ENCODE peak calls at places on chromosome X, in eight cellular contexts. S is GM10248, Q is A549, R is T-cell, K is cardiac muscle cell, J is astrocyte of the spinal cord, B is hepatic stellate cell, C is A172. U is an unnamed sample.

GRCh38 chrX:138945219-138945618 is 233.7 kb upstream of the FGF13 start:
- DNase-seq in S (no peak), R (no peak), B (no peak), C (peak), J (no peak), K (no peak), Q (no peak), U (peak)

GRCh38 chrX:148872881-148873280 is 372.5 kb downstream of the AFF2 start:
- DNase-seq in R (no peak), Q (no peak), C (no peak), B (no peak), S (no peak), K (no peak), J (no peak), U (no peak)

GRCh38 chrX:155966876-155967275 is 30.6 kb upstream of the IL9R start:
- DNase-seq in C (peak), J (no peak), K (peak), Q (peak), R (no peak), B (no peak), S (peak), U (peak)

GRCh38 chrX:106957856-106958255 is 37.7 kb downstream of the CLDN2 start:
- DNase-seq in B (no peak), Q (no peak), R (no peak), C (no peak), S (no peak), K (no peak), J (no peak), U (no peak)

GRCh38 chrX:71910526-71911022 is at the start of gene NHSL2:
- DNase-seq in C (no peak), S (peak), J (no peak), B (no peak), R (no peak), Q (no peak), K (peak), U (no peak)

GRCh38 chrX:150324035-150324728 is 38.9 kb upstream of the MAMLD1 start:
- DNase-seq in C (peak), S (no peak), J (peak), K (no peak), R (no peak), B (peak), Q (peak), U (peak)

GRCh38 chrX:64230123-64230970 is at the start of gene ASB12:
- DNase-seq in C (no peak), J (no peak), Q (no peak), R (no peak), K (no peak), S (no peak), B (no peak), U (no peak)

GRCh38 chrX:18565727-18566126 is 106.2 kb downstream of the RS1 start:
- DNase-seq in C (no peak), Q (no peak), R (no peak), J (no peak), S (no peak), K (no peak), B (no peak), U (no peak)

GRCh38 chrX:21493226-21493850 is 119.1 kb downstream of the CNKSR2 start:
- DNase-seq in S (no peak), R (no peak), Q (no peak), B (no peak), K (no peak), J (peak), C (no peak), U (no peak)

GRCh38 chrX:150697641-150698040 is 4.4 kb downstream of the MTMR1 start:
- DNase-seq in Q (no peak), J (no peak), R (no peak), B (no peak), K (no peak), C (no peak), S (no peak), U (no peak)

GRCh38 chrX:133923113-133923512 is 62.3 kb downstream of the GPC3 start:
- DNase-seq in R (no peak), C (no peak), J (no peak), K (no peak), S (peak), B (peak), Q (no peak), U (peak)

GRCh38 chrX:14963447-14964236 is 90.4 kb downstream of the MOSPD2 start:
- DNase-seq in R (no peak), J (peak), K (no peak), C (peak), S (no peak), B (no peak), Q (no peak), U (peak)

GRCh38 chrX:132622130-132622529 is 133.3 kb upstream of the MBNL3 start:
- DNase-seq in R (no peak), Q (no peak), S (no peak), K (no peak), C (peak), J (peak), B (no peak), U (peak)

GRCh38 chrX:125131146-125131545 is 188.5 kb upstream of the TEX13C start:
- DNase-seq in S (no peak), B (no peak), Q (no peak), K (peak), C (no peak), J (no peak), R (no peak), U (no peak)

GRCh38 chrX:150329282-150329681 is 33.8 kb upstream of the MAMLD1 start:
- DNase-seq in K (no peak), C (no peak), Q (no peak), S (no peak), B (no peak), J (no peak), R (no peak), U (no peak)

GRCh38 chrX:110145854-110146253 is 142.9 kb downstream of the TMEM164 start:
- DNase-seq in S (peak), J (peak), R (no peak), B (peak), Q (peak), K (peak), C (peak), U (peak)

GRCh38 chrX:11193035-11193469 is 81.9 kb downstream of the HCCS start:
- DNase-seq in J (no peak), S (no peak), C (no peak), R (no peak), Q (no peak), K (no peak), B (no peak), U (no peak)

GRCh38 chrX:13250831-13251612 is 68.8 kb downstream of the ATXN3L start:
- DNase-seq in R (no peak), K (no peak), J (peak), S (no peak), B (peak), Q (no peak), C (no peak), U (peak)

GRCh38 chrX:42242044-42242443 is 318.7 kb upstream of the CASK start:
- DNase-seq in B (no peak), C (no peak), J (no peak), R (no peak), S (no peak), Q (no peak), K (no peak), U (no peak)

GRCh38 chrX:97326456-97326855 is 442.7 kb downstream of the RPA4 start:
- DNase-seq in Q (no peak), C (no peak), J (peak), R (no peak), K (no peak), S (peak), B (no peak), U (no peak)

GRCh38 chrX:56758456-56758855 is 29.4 kb downstream of the NBDY start:
- DNase-seq in R (no peak), S (no peak), J (no peak), C (no peak), K (no peak), B (no peak), Q (no peak), U (no peak)